ENCODE peak calls at places on chromosomes 5 and 9, in ten cellular contexts. S is NCI-H2029, A is Right ventricle myocardium superior, O is heart left ventricle, J is aorta, H is H4, B is DMS 273 treated with DMSO at 0.1 percent for 48 hours, Q is mucosa of gallbladder, V is amniotic stem cell, W is NCI-H345. I is an unnamed sample.

GRCh38 chr5:171494452-171495121 is 75.1 kb downstream of the FGF18 start:
- DNase-seq in S (no peak), A (peak; percentile 84), O (peak; percentile 77), J (peak; percentile 90), H (peak; percentile 69), B (peak; percentile 67), Q (peak; percentile 43), V (peak; percentile 43), W (no peak), I (no peak)

GRCh38 chr9:110049699-110050450 is 158.1 kb downstream of the C9orf152 start:
- DNase-seq in S (no peak), A (peak; percentile 64), O (peak; percentile 55), J (peak; percentile 85), H (no peak), B (no peak), Q (no peak), V (no peak), W (peak; percentile 23), I (no peak)

GRCh38 chr5:170100051-170100943 is 5.4 kb upstream of the FOXI1 start:
- DNase-seq in S (peak; percentile 57), A (peak; percentile 63), O (peak; percentile 78), J (peak; percentile 86), H (peak; percentile 34), B (peak; percentile 33), Q (peak; percentile 76), V (peak; percentile 72), W (peak; percentile 77), I (peak; percentile 46)

GRCh38 chr9:122087406-122088200 is 5.5 kb downstream of the TTLL11 start:
- DNase-seq in S (no peak), A (no peak), O (no peak), J (no peak), H (peak; percentile 45), B (peak; percentile 8), Q (no peak), V (peak; percentile 11), W (no peak), I (no peak)

GRCh38 chr5:52554297-52554696 is 233.4 kb upstream of the ITGA1 start:
- DNase-seq in S (no peak), A (no peak), O (no peak), J (no peak), H (no peak), B (no peak), Q (no peak), V (no peak), W (no peak), I (no peak)

GRCh38 chr9:115671911-115672310 is 481.7 kb upstream of the PAPPA start:
- DNase-seq in S (no peak), A (no peak), O (no peak), J (no peak), H (no peak), B (no peak), Q (no peak), V (no peak), W (no peak), I (no peak)

GRCh38 chr5:35470866-35471265 is 146.8 kb upstream of the SPEF2 start:
- DNase-seq in S (no peak), A (no peak), O (no peak), J (no peak), H (no peak), B (no peak), Q (no peak), V (peak; percentile 2), W (no peak), I (no peak)

GRCh38 chr9:99255651-99256050 is 33.6 kb downstream of the SEC61B start:
- DNase-seq in S (no peak), A (peak; percentile 47), O (no peak), J (no peak), H (no peak), B (no peak), Q (no peak), V (no peak), W (no peak), I (no peak)

GRCh38 chr9:86557063-86557766 is 203.0 kb upstream of the TUT7 start:
- DNase-seq in S (no peak), A (no peak), O (no peak), J (no peak), H (peak; percentile 62), B (no peak), Q (no peak), V (peak; percentile 80), W (no peak), I (no peak)

GRCh38 chr5:91212336-91213092 is 170.6 kb downstream of the ARRDC3 start:
- DNase-seq in S (no peak), A (no peak), O (no peak), J (no peak), H (peak; percentile 93), B (peak; percentile 77), Q (no peak), V (peak; percentile 73), W (no peak), I (no peak)

GRCh38 chr9:107890921-107891465 is 401.4 kb upstream of the KLF4 start:
- DNase-seq in S (no peak), A (no peak), O (no peak), J (no peak), H (no peak), B (no peak), Q (no peak), V (no peak), W (no peak), I (no peak)

GRCh38 chr5:160923927-160924705 is 72.1 kb upstream of the ATP10B start:
- DNase-seq in S (peak; percentile 61), A (no peak), O (no peak), J (no peak), H (no peak), B (no peak), Q (peak; percentile 91), V (no peak), W (peak; percentile 60), I (no peak)

GRCh38 chr5:170471551-170472212 is 32.1 kb upstream of the KCNIP1 start:
- DNase-seq in S (no peak), A (no peak), O (no peak), J (no peak), H (no peak), B (no peak), Q (no peak), V (no peak), W (no peak), I (no peak)